ENCODE peak calls at places on chromosomes 16 and 17, in four cellular contexts. X is HEK293T, D is HepG2, E is K562. R is an unnamed sample.

GRCh38 chr17:74402070-74402469 is 29.8 kb upstream of the GPRC5C start:
- DNase-seq in X (no peak), E (no peak), D (no peak), R (no peak)

GRCh38 chr16:57998484-57998883 is 2.0 kb downstream of the ZNF319 start:
- DNase-seq in E (no peak), D (no peak), X (no peak), R (peak)

GRCh38 chr17:81635431-81635830 is 1.5 kb downstream of the NPLOC4 start:
- DNase-seq in E (no peak), X (no peak), D (no peak), R (no peak)

GRCh38 chr16:15509051-15509592 is 74.7 kb downstream of the BMERB1 start:
- DNase-seq in D (no peak), E (peak), X (no peak), R (no peak)

GRCh38 chr17:71320009-71320796 is 800.6 kb upstream of the SOX9 start:
- DNase-seq in X (no peak), E (no peak), D (no peak), R (no peak)

GRCh38 chr17:80847506-80848230 is 144.0 kb upstream of the CHMP6 start:
- DNase-seq in E (peak), X (no peak), D (no peak), R (no peak)

GRCh38 chr16:85167589-85168537 is 55.6 kb upstream of the CIBAR2 start:
- DNase-seq in E (no peak), D (peak), X (no peak), R (no peak)

GRCh38 chr17:66548158-66548557 is 245.7 kb downstream of the PRKCA start:
- DNase-seq in X (no peak), D (peak), E (no peak), R (no peak)

GRCh38 chr16:31414706-31415105 is 13.5 kb downstream of the COX6A2 start:
- DNase-seq in X (no peak), D (no peak), E (no peak), R (no peak)

GRCh38 chr17:73784015-73784603 is 139.9 kb upstream of the SDK2 start:
- DNase-seq in X (no peak), D (no peak), E (no peak), R (no peak)

GRCh38 chr16:53821487-53821886 is 117.5 kb downstream of the FTO start:
- DNase-seq in D (no peak), E (no peak), X (no peak), R (no peak)

GRCh38 chr17:74852237-74853047 is 7.2 kb downstream of the GRIN2C start:
- DNase-seq in E (peak), D (peak), X (peak), R (peak)

GRCh38 chr16:17359778-17360177 is 111.0 kb downstream of the XYLT1 start:
- DNase-seq in E (no peak), X (no peak), D (no peak), R (no peak)

GRCh38 chr16:74792225-74792624 is 17.6 kb upstream of the FA2H start:
- DNase-seq in E (no peak), D (no peak), X (no peak), R (no peak)
- TF ChIP-seq ELF4 in E (no peak), D (no peak), X (no peak), R (no peak)

GRCh38 chr17:59753522-59754467 is 46.3 kb downstream of the VMP1 start:
- DNase-seq in D (peak), E (peak), X (peak), R (no peak)

GRCh38 chr17:59754547-59754946 is 47.1 kb downstream of the VMP1 start:
- DNase-seq in X (no peak), E (peak), D (peak), R (no peak)

GRCh38 chr17:59757881-59758385 is 50.5 kb downstream of the VMP1 start:
- DNase-seq in E (no peak), D (no peak), X (no peak), R (no peak)

GRCh38 chr17:59757043-59757824 is 49.8 kb downstream of the VMP1 start:
- DNase-seq in D (no peak), X (no peak), E (no peak), R (no peak)

GRCh38 chr17:59756236-59756818 is 48.9 kb downstream of the VMP1 start:
- DNase-seq in X (no peak), E (no peak), D (peak), R (no peak)
- TF ChIP-seq ELF4 in X (no peak), E (no peak), D (no peak), R (no peak)

GRCh38 chr17:41619162-41619933 is 5.0 kb downstream of the KRT17 start:
- DNase-seq in X (no peak), D (no peak), E (no peak), R (no peak)
- TF ChIP-seq ELF4 in X (no peak), D (no peak), E (no peak), R (no peak)

GRCh38 chr17:49002766-49003165 is 5.6 kb downstream of the IGF2BP1 start:
- DNase-seq in D (no peak), X (no peak), E (no peak), R (no peak)

GRCh38 chr17:49005140-49005539 is 8.0 kb downstream of the IGF2BP1 start:
- DNase-seq in D (peak), E (no peak), X (no peak), R (no peak)

GRCh38 chr17:49002331-49002730 is 5.1 kb downstream of the IGF2BP1 start:
- DNase-seq in E (no peak), D (no peak), X (no peak), R (no peak)

GRCh38 chr17:49001671-49002070 is 4.5 kb downstream of the IGF2BP1 start:
- DNase-seq in E (no peak), D (no peak), X (no peak), R (no peak)

GRCh38 chr17:49003557-49004511 is 6.6 kb downstream of the IGF2BP1 start:
- DNase-seq in E (peak), X (no peak), D (no peak), R (peak)
- TF ChIP-seq ELF4 in E (no peak), X (no peak), D (no peak), R (no peak)

GRCh38 chr17:21510686-21511367 is 134.7 kb downstream of the KCNJ12 start:
- DNase-seq in D (no peak), E (no peak), X (no peak), R (no peak)
- TF ChIP-seq ELF4 in D (no peak), E (no peak), X (no peak), R (no peak)

R was measured in WTC11.